ENCODE peak calls at places on chromosomes 3 and 15, in seven cellular contexts. V, M, A, S, G, F and O are unnamed samples.

GRCh38 chr15:55168350-55168974 is 28.3 kb downstream of the RSL24D1 start:
- DNase-seq in G (peak; percentile 76), V (peak; percentile 18), F (peak; percentile 67), S (peak; percentile 48), A (peak; percentile 42), M (peak; percentile 29), O (no peak)

GRCh38 chr15:62135532-62136134 is 29.5 kb downstream of the C2CD4B start:
- DNase-seq in F (peak; percentile 21), V (peak; percentile 16), S (peak; percentile 50), A (peak; percentile 44), M (no peak), G (no peak), O (peak; percentile 45)

GRCh38 chr3:73056365-73057150 is 4.9 kb upstream of the EBLN2 start:
- DNase-seq in G (peak; percentile 12), A (no peak), F (peak; percentile 62), M (no peak), V (no peak), S (no peak), O (no peak)

GRCh38 chr15:44554934-44555723 is 18.2 kb downstream of the EIF3J start:
- DNase-seq in F (no peak), S (no peak), A (no peak), V (no peak), G (no peak), M (no peak), O (no peak)

GRCh38 chr3:13200951-13201350 is 127.7 kb upstream of the IQSEC1 start:
- DNase-seq in G (no peak), F (no peak), V (no peak), M (no peak), S (no peak), A (no peak), O (no peak)

GRCh38 chr3:8278448-8278847 is 223.2 kb upstream of the LMCD1 start:
- DNase-seq in F (no peak), V (no peak), S (no peak), G (no peak), A (no peak), M (no peak), O (no peak)

GRCh38 chr15:85759391-85759790 is 35.3 kb downstream of the KLHL25 start:
- DNase-seq in S (peak; percentile 66), G (no peak), A (no peak), F (no peak), V (peak; percentile 63), M (no peak), O (no peak)

GRCh38 chr3:187274315-187274976 is 17.1 kb downstream of the MASP1 start:
- DNase-seq in S (no peak), F (no peak), M (no peak), V (no peak), G (no peak), A (no peak), O (no peak)

GRCh38 chr3:192246847-192247520 is 480.4 kb downstream of the FGF12 start:
- DNase-seq in S (no peak), F (no peak), V (no peak), G (no peak), M (no peak), A (no peak), O (no peak)

GRCh38 chr15:67125589-67126502 is 60.4 kb downstream of the SMAD3 start:
- DNase-seq in A (no peak), G (peak; percentile 93), F (peak; percentile 100), V (peak; percentile 85), S (peak; percentile 44), M (peak; percentile 74), O (peak; percentile 79)

GRCh38 chr15:82133251-82133650 is 87.4 kb upstream of the MEX3B start:
- DNase-seq in F (no peak), S (no peak), M (no peak), G (no peak), V (no peak), A (no peak), O (no peak)

GRCh38 chr3:108441081-108441507 is 69.3 kb downstream of the MYH15 start:
- DNase-seq in M (no peak), G (no peak), V (no peak), A (no peak), S (no peak), F (no peak), O (no peak)

GRCh38 chr15:79455361-79455760 is 23.2 kb downstream of the MINAR1 start:
- DNase-seq in G (no peak), F (peak; percentile 31), A (no peak), V (no peak), S (no peak), M (no peak), O (no peak)

GRCh38 chr15:65836665-65837064 is 32.6 kb upstream of the RAB11A start:
- DNase-seq in M (no peak), S (no peak), G (no peak), V (no peak), F (no peak), A (no peak), O (no peak)

GRCh38 chr3:128650096-128651050 is at the start of gene RPN1:
- DNase-seq in A (peak; percentile 98), F (peak; percentile 94), M (peak; percentile 96), V (peak; percentile 97), S (peak; percentile 98), G (peak; percentile 63), O (peak; percentile 97)

GRCh38 chr3:100954990-100955389 is 38.2 kb downstream of the ABI3BP start:
- DNase-seq in S (no peak), M (no peak), A (peak; percentile 14), F (peak; percentile 97), V (peak; percentile 18), G (no peak), O (peak; percentile 45)

GRCh38 chr3:78979083-78979482 is 788.7 kb downstream of the ROBO1 start:
- DNase-seq in S (no peak), F (no peak), G (no peak), M (no peak), V (no peak), A (no peak), O (no peak)

GRCh38 chr3:186757214-186757613 is 26.2 kb upstream of the EIF4A2 start:
- DNase-seq in F (no peak), V (no peak), G (no peak), M (no peak), S (no peak), A (no peak), O (no peak)

GRCh38 chr3:58062469-58062868 is 54.2 kb downstream of the FLNB start:
- DNase-seq in A (no peak), S (no peak), F (no peak), M (no peak), V (no peak), G (no peak), O (peak; percentile 44)

GRCh38 chr3:137972401-137972800 is 37.6 kb upstream of the CLDN18 start:
- DNase-seq in M (no peak), A (no peak), S (no peak), F (no peak), G (no peak), V (no peak), O (no peak)

GRCh38 chr3:151476344-151477018 is 15.6 kb upstream of the IGSF10 start:
- DNase-seq in S (no peak), M (no peak), V (no peak), A (no peak), G (no peak), F (no peak), O (no peak)

GRCh38 chr3:128763967-128764366 is 38.0 kb downstream of the RAB7A start:
- DNase-seq in F (no peak), G (no peak), M (no peak), S (no peak), V (peak; percentile 38), A (no peak), O (no peak)

GRCh38 chr15:40906947-40907802 is 12.9 kb downstream of the VPS18 start:
- DNase-seq in M (peak; percentile 62), S (peak; percentile 74), F (peak; percentile 41), A (peak; percentile 75), G (no peak), V (peak; percentile 84), O (no peak)

GRCh38 chr3:177338697-177339219 is 141.5 kb upstream of the TBL1XR1 start:
- DNase-seq in S (no peak), A (no peak), V (no peak), F (peak; percentile 65), G (no peak), M (no peak), O (no peak)

GRCh38 chr15:77836116-77836798 is 203.5 kb upstream of the LINGO1 start:
- DNase-seq in A (no peak), S (no peak), G (peak; percentile 72), F (peak; percentile 27), M (no peak), V (no peak), O (no peak)

GRCh38 chr3:88963003-88963402 is 144.4 kb upstream of the EPHA3 start:
- DNase-seq in M (no peak), S (no peak), G (no peak), A (no peak), F (no peak), V (peak; percentile 22), O (no peak)

GRCh38 chr3:55007971-55008370 is 80.1 kb upstream of the LRTM1 start:
- DNase-seq in G (no peak), A (no peak), S (no peak), V (no peak), F (no peak), M (no peak), O (no peak)
- TF ChIP-seq POLR2A in G (no peak), A (no peak), S (no peak), V (no peak), F (no peak), M (no peak), O (no peak)

GRCh38 chr3:71061581-71061980 is 521.9 kb downstream of the FOXP1 start:
- DNase-seq in G (no peak), A (no peak), M (no peak), V (no peak), F (no peak), S (no peak), O (no peak)
- H3K27ac ChIP-seq in G (no peak overlapping the region), A (peak overlapping the region; percentile 98), M (peak overlapping the region; percentile 97), V (peak overlapping the region; percentile 97), F (no peak overlapping the region), S (peak overlapping the region; percentile 95), O (peak overlapping the region; percentile 98)

GRCh38 chr3:110327870-110328269 is 743.7 kb upstream of the NECTIN3 start:
- DNase-seq in M (no peak), A (no peak), S (no peak), V (no peak), G (no peak), F (peak; percentile 41), O (no peak)
- TF ChIP-seq POLR2A in M (no peak), A (no peak), S (no peak), V (no peak), G (no peak), F (no peak), O (no peak)

DNA sequence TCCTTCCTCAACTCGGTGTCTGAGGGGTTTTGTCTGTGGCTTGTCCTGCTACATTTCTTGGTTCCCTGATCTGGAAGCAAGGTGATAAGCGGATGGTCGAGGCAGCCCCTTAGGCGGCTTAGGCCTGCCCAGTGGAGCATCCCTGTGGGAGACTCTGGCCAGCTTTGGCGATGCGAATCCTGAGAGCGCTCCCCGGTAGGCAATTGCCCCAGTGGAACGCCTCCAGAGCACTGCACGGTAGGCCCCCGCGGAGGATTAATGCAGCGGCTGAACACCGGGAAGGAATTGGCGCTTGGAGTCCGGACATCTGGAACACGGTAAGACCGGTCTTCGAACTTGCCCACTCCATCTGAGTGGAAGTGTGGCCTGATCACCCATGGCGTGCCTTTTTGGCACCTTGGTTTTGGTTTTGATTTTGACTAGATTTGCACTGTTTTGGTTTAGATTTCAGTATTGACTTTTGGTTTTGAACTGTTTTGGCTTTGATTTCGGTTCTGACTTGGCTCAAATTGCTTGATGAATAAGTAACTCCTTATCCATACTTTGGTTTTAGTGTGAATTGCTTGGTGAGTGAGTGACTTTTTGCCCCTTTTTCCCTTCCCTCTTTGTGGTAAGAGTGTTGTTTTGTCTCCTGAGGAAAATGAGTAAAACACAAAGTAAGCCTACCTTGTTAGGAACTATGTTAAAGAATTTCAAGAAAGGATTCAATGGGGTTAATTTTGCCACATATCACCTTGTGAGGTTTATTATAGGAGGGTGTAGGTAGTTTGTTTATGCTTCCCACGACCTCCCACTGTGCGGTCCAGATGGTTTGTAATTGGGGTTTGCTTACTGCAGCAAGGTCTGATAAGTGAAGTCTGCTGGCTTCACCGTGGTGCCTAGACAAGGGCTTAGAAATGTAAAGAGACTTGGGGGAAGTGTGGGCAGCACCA is 27.1 kb upstream of the GPR156 start:
- DNase-seq in M (no peak), F (no peak), V (no peak), S (no peak), A (no peak), G (no peak), O (no peak)
- H3K27ac ChIP-seq in M (no peak overlapping the region), F (no peak overlapping the region), V (no peak overlapping the region), S (no peak overlapping the region), A (no peak overlapping the region), G (no peak overlapping the region), O (no peak overlapping the region)